ENCODE peak calls at places on chromosomes 13 and 19, in nine cellular contexts. L is B cell, B is MCF 10A, G is brain microvascular endothelial cell, C is endothelial cell, T is Panc1, N is mammary epithelial cell, W is astrocyte of the spinal cord, E is endothelial cell of umbilical vein. U is an unnamed sample.

GRCh38 chr19:19315444-19315843 is 4.9 kb downstream of the SUGP1 start:
- DNase-seq in L (no peak), B (no peak), G (no peak), C (no peak), T (no peak), N (no peak), W (no peak), E (no peak), U (no peak)

GRCh38 chr19:1264801-1265610 is 4.1 kb upstream of the CIRBP start:
- DNase-seq in L (peak; percentile 89), B (peak; percentile 96), G (peak; percentile 78), C (peak; percentile 60), T (no peak), N (peak; percentile 84), W (peak; percentile 84), E (peak; percentile 68), U (no peak)

GRCh38 chr13:36088001-36088400 is 43.2 kb downstream of the DCLK1 start:
- DNase-seq in L (no peak), B (peak; percentile 21), G (no peak), C (no peak), T (no peak), N (peak; percentile 42), W (peak; percentile 14), E (no peak), U (no peak)

GRCh38 chr19:54803410-54803809 is at the start of gene KIR2DL4:
- DNase-seq in L (no peak), B (no peak), G (no peak), C (no peak), T (no peak), N (no peak), W (no peak), E (no peak), U (no peak)

GRCh38 chr19:51146751-51147150 is 4.7 kb downstream of the SIGLEC7 start:
- DNase-seq in L (no peak), B (no peak), G (no peak), C (no peak), T (no peak), N (no peak), W (no peak), E (no peak), U (no peak)

GRCh38 chr13:94480672-94481145 is 1.2 kb upstream of the DCT start:
- DNase-seq in L (no peak), B (peak; percentile 51), G (no peak), C (no peak), T (no peak), N (peak; percentile 6), W (peak; percentile 55), E (no peak), U (no peak)

GRCh38 chr19:13099073-13099999 is 3.3 kb downstream of the LYL1 start:
- DNase-seq in L (peak; percentile 86), B (no peak), G (no peak), C (peak; percentile 61), T (no peak), N (no peak), W (no peak), E (peak; percentile 79), U (no peak)

GRCh38 chr13:44867825-44868224 is 121.4 kb downstream of the NUFIP1 start:
- DNase-seq in L (no peak), B (no peak), G (no peak), C (no peak), T (no peak), N (no peak), W (no peak), E (peak; percentile 23), U (no peak)

GRCh38 chr13:52744842-52745241 is 5.2 kb upstream of the CNMD start:
- DNase-seq in L (no peak), B (no peak), G (no peak), C (no peak), T (no peak), N (no peak), W (no peak), E (no peak), U (no peak)

GRCh38 chr13:52743569-52743968 is 3.9 kb upstream of the CNMD start:
- DNase-seq in L (no peak), B (no peak), G (no peak), C (no peak), T (no peak), N (no peak), W (no peak), E (no peak), U (no peak)

GRCh38 chr13:52739468-52740071 is at the start of gene CNMD:
- DNase-seq in L (no peak), B (no peak), G (no peak), C (peak; percentile 8), T (no peak), N (no peak), W (no peak), E (no peak), U (no peak)

GRCh38 chr13:52746141-52746540 is 6.5 kb upstream of the CNMD start:
- DNase-seq in L (no peak), B (no peak), G (no peak), C (no peak), T (no peak), N (no peak), W (no peak), E (no peak), U (no peak)

GRCh38 chr13:52743988-52744387 is 4.4 kb upstream of the CNMD start:
- DNase-seq in L (no peak), B (no peak), G (no peak), C (no peak), T (no peak), N (no peak), W (no peak), E (no peak), U (no peak)
- TF ChIP-seq CTCF in L (no peak), B (no peak), G (no peak), C (no peak), T (peak; percentile 26), N (no peak), W (no peak), E (no peak), U (peak; percentile 26)

GRCh38 chr13:92896842-92897241 is 329.8 kb upstream of the GPC6 start:
- DNase-seq in L (no peak), B (peak; percentile 64), G (peak; percentile 20), C (no peak), T (no peak), N (peak; percentile 58), W (peak; percentile 25), E (no peak), U (no peak)
- TF ChIP-seq CTCF in L (no peak), B (peak; percentile 28), G (peak; percentile 12), C (peak; percentile 37), T (no peak), N (peak; percentile 39), W (no peak), E (no peak), U (peak; percentile 44)

GRCh38 chr13:30457306-30457891 is 8.3 kb downstream of the HMGB1 start:
- DNase-seq in L (no peak), B (no peak), G (no peak), C (no peak), T (no peak), N (no peak), W (no peak), E (no peak), U (no peak)

GRCh38 chr13:30450066-30450465 is 15.7 kb downstream of the HMGB1 start:
- DNase-seq in L (no peak), B (no peak), G (no peak), C (no peak), T (no peak), N (no peak), W (no peak), E (no peak), U (no peak)

GRCh38 chr13:30454991-30455390 is 10.7 kb downstream of the HMGB1 start:
- DNase-seq in L (no peak), B (no peak), G (no peak), C (no peak), T (no peak), N (no peak), W (no peak), E (no peak), U (no peak)

GRCh38 chr13:30456290-30456689 is 9.4 kb downstream of the HMGB1 start:
- DNase-seq in L (no peak), B (no peak), G (no peak), C (no peak), T (no peak), N (no peak), W (no peak), E (no peak), U (no peak)

DNA sequence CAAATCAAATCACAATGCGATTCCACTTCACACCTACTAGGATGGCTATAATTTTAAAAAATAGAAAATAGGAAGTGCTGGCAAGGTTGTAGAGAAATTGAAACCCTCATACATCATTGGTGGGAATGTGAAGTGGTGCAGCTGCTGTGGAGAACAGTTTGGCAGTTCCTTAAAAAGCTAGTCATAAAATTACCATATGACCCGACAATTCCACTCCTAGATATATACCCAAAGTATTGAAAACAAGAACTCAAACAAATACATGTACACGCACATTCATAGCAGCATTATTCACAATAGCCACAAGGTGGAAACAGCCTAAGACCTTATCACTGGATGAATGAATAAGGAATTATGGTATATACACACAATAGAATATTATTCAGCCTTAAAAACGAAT is 12.0 kb downstream of the HMGB1 start:
- DNase-seq in L (peak; percentile 22), B (peak; percentile 26), G (no peak), C (no peak), T (no peak), N (no peak), W (no peak), E (no peak), U (no peak)
- TF ChIP-seq CTCF in L (peak; percentile 28), B (no peak), G (peak; percentile 34), C (peak; percentile 17), T (no peak), N (peak; percentile 22), W (peak; percentile 34), E (no peak), U (no peak)

GRCh38 chr13:49551245-49551644 is 34.1 kb downstream of the RCBTB1 start:
- DNase-seq in L (no peak), B (no peak), G (no peak), C (no peak), T (no peak), N (no peak), W (no peak), E (no peak), U (no peak)

GRCh38 chr13:49549289-49549688 is 36.1 kb downstream of the RCBTB1 start:
- DNase-seq in L (no peak), B (peak; percentile 8), G (no peak), C (no peak), T (no peak), N (no peak), W (no peak), E (no peak), U (no peak)

GRCh38 chr13:49553888-49554287 is 31.5 kb downstream of the RCBTB1 start:
- DNase-seq in L (no peak), B (no peak), G (no peak), C (no peak), T (no peak), N (no peak), W (no peak), E (no peak), U (no peak)

GRCh38 chr13:49559006-49559405 is 26.4 kb downstream of the RCBTB1 start:
- DNase-seq in L (no peak), B (no peak), G (no peak), C (no peak), T (no peak), N (no peak), W (no peak), E (no peak), U (no peak)

DNA sequence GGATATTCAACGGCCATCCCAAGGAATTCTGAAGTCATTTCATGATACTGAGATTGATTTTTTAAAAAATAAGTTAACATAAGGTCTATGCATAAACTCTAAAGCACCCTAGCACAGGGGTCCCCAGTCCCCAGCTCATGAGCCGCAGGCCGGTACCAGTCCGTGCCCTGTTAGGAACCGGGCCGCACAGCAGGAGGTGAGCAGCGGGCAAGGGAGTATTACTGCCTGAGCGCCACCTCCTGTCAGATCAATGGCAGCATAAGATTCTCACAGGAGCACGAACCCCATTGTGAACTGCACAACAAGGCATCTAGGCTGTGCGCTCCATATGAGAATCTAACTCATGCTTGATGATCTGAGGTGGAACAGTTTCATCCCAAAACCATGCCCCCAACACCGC is 31.0 kb downstream of the RCBTB1 start:
- DNase-seq in L (no peak), B (no peak), G (no peak), C (no peak), T (no peak), N (no peak), W (no peak), E (no peak), U (no peak)
- TF ChIP-seq CTCF in L (no peak), B (no peak), G (no peak), C (no peak), T (no peak), N (no peak), W (no peak), E (no peak), U (no peak)

U was measured in D721Med.